ENCODE peak calls at places on chromosomes 7 and 10, in four cellular contexts. One of them, this sample, is unnamed.
A peak's percentile ranks its signal among the peaks of the same experiment; 100 is the strongest.

GRCh38 chr7:121436688-121437087 is 40.6 kb upstream of the FAM3C start:
- DNase-seq in H9: peak; percentile 81
- DNase-seq in mesenchymal stem cell: no peak
- DNase-seq in H1: no peak
- DNase-seq in this sample: no peak

GRCh38 chr10:83122336-83122735 is 1017.0 kb upstream of the GHITM start:
- DNase-seq in H9: no peak
- DNase-seq in mesenchymal stem cell: no peak
- DNase-seq in H1: no peak
- DNase-seq in this sample: no peak

GRCh38 chr10:80473692-80474596 is 19.8 kb downstream of the TSPAN14 start:
- DNase-seq in H9: no peak
- DNase-seq in mesenchymal stem cell: peak; percentile 54
- DNase-seq in H1: no peak
- DNase-seq in this sample: no peak

GRCh38 chr10:3549118-3549517 is 235.9 kb downstream of the KLF6 start:
- DNase-seq in H9: no peak
- DNase-seq in mesenchymal stem cell: no peak
- DNase-seq in H1: no peak
- DNase-seq in this sample: no peak

GRCh38 chr7:111951027-111951426 is 255.2 kb downstream of the DOCK4 start:
- DNase-seq in H9: no peak
- DNase-seq in mesenchymal stem cell: no peak
- DNase-seq in H1: no peak
- DNase-seq in this sample: no peak

GRCh38 chr10:49187950-49188761 is at the start of gene TMEM273:
- DNase-seq in H9: no peak
- DNase-seq in mesenchymal stem cell: no peak
- DNase-seq in H1: no peak
- DNase-seq in this sample: no peak

GRCh38 chr7:3277604-3278572 is 23.2 kb upstream of the SDK1 start:
- DNase-seq in H9: no peak
- DNase-seq in mesenchymal stem cell: no peak
- DNase-seq in H1: no peak
- DNase-seq in this sample: no peak

GRCh38 chr10:10826125-10826524 is 191.5 kb upstream of the CELF2 start:
- DNase-seq in H9: no peak
- DNase-seq in mesenchymal stem cell: peak; percentile 67
- DNase-seq in H1: no peak
- DNase-seq in this sample: no peak

GRCh38 chr7:135290594-135290993 is 57.0 kb downstream of the STRA8 start:
- DNase-seq in H9: no peak
- DNase-seq in mesenchymal stem cell: no peak
- DNase-seq in H1: no peak
- DNase-seq in this sample: no peak

GRCh38 chr10:114413398-114413797 is 9.1 kb upstream of the AFAP1L2 start:
- DNase-seq in H9: no peak
- DNase-seq in mesenchymal stem cell: no peak
- DNase-seq in H1: no peak
- DNase-seq in this sample: no peak

GRCh38 chr7:95684037-95684436 is 87.7 kb upstream of the PDK4 start:
- DNase-seq in H9: no peak
- DNase-seq in mesenchymal stem cell: peak; percentile 52
- DNase-seq in H1: no peak
- DNase-seq in this sample: no peak

GRCh38 chr7:148095066-148095465 is 495.5 kb upstream of the C7orf33 start:
- DNase-seq in H9: no peak
- DNase-seq in mesenchymal stem cell: no peak
- DNase-seq in H1: no peak
- DNase-seq in this sample: no peak

GRCh38 chr7:75534727-75535307 is 42.7 kb downstream of the SPDYE5 start:
- DNase-seq in H9: no peak
- DNase-seq in mesenchymal stem cell: peak; percentile 89
- DNase-seq in H1: no peak
- DNase-seq in this sample: no peak

GRCh38 chr10:97940534-97940933 is 89.9 kb downstream of the CRTAC1 start:
- DNase-seq in H9: no peak
- DNase-seq in mesenchymal stem cell: no peak
- DNase-seq in H1: no peak
- DNase-seq in this sample: no peak

GRCh38 chr10:26274391-26274790 is 57.8 kb downstream of the GAD2 start:
- DNase-seq in H9: no peak
- DNase-seq in mesenchymal stem cell: no peak
- DNase-seq in H1: no peak
- DNase-seq in this sample: no peak

GRCh38 chr10:115093286-115093775 is at the start of gene ATRNL1:
- DNase-seq in H9: no peak
- DNase-seq in mesenchymal stem cell: peak; percentile 57
- DNase-seq in H1: peak; percentile 82
- DNase-seq in this sample: peak; percentile 60

GRCh38 chr10:53843691-53844362 is 957.2 kb downstream of the PCDH15 start:
- DNase-seq in H9: no peak
- DNase-seq in mesenchymal stem cell: peak; percentile 22
- DNase-seq in H1: no peak
- DNase-seq in this sample: no peak

GRCh38 chr10:71394926-71395562 is 1.7 kb upstream of the CDH23 start:
- DNase-seq in H9: peak; percentile 12
- DNase-seq in mesenchymal stem cell: no peak
- DNase-seq in H1: peak; percentile 16
- DNase-seq in this sample: no peak

GRCh38 chr7:34039033-34039432 is 133.7 kb downstream of the BMPER start:
- DNase-seq in H9: no peak
- DNase-seq in mesenchymal stem cell: no peak
- DNase-seq in H1: no peak
- DNase-seq in this sample: no peak

GRCh38 chr10:3935141-3935540 is 150.1 kb upstream of the KLF6 start:
- DNase-seq in H9: no peak
- DNase-seq in mesenchymal stem cell: no peak
- DNase-seq in H1: no peak
- DNase-seq in this sample: no peak

GRCh38 chr7:19024261-19024660 is 93.2 kb downstream of the TWIST1 start:
- DNase-seq in H9: no peak
- DNase-seq in mesenchymal stem cell: peak; percentile 7
- DNase-seq in H1: no peak
- DNase-seq in this sample: no peak

GRCh38 chr10:74439213-74439612 is 288.2 kb downstream of the ADK start:
- DNase-seq in H9: no peak
- DNase-seq in mesenchymal stem cell: peak; percentile 45
- DNase-seq in H1: no peak
- DNase-seq in this sample: no peak

GRCh38 chr10:9209105-9209798 is 1154.8 kb downstream of the GATA3 start:
- DNase-seq in H9: peak; percentile 70
- DNase-seq in mesenchymal stem cell: peak; percentile 64
- DNase-seq in H1: peak; percentile 88
- DNase-seq in this sample: peak; percentile 70

GRCh38 chr7:30162622-30163124 is 27.9 kb downstream of the MTURN start:
- DNase-seq in H9: no peak
- DNase-seq in mesenchymal stem cell: no peak
- DNase-seq in H1: no peak
- DNase-seq in this sample: no peak

GRCh38 chr10:3775671-3776551 is 9.1 kb downstream of the KLF6 start:
- DNase-seq in H9: peak; percentile 71
- DNase-seq in mesenchymal stem cell: peak; percentile 76
- DNase-seq in H1: peak; percentile 56
- DNase-seq in this sample: no peak

GRCh38 chr7:100358027-100358856 is at the start of gene PILRB:
- DNase-seq in H9: no peak
- DNase-seq in mesenchymal stem cell: no peak
- DNase-seq in H1: no peak
- DNase-seq in this sample: no peak

GRCh38 chr10:102449321-102450123 is 1.8 kb downstream of the C10orf95 start:
- DNase-seq in H9: peak; percentile 91
- DNase-seq in mesenchymal stem cell: peak; percentile 33
- DNase-seq in H1: peak; percentile 74
- DNase-seq in this sample: no peak

GRCh38 chr10:48649349-48649944 is 35.2 kb upstream of the WDFY4 start:
- DNase-seq in H9: no peak
- DNase-seq in mesenchymal stem cell: no peak
- DNase-seq in H1: peak; percentile 31
- DNase-seq in this sample: no peak

GRCh38 chr10:115092555-115093285 is 445 bp upstream of the ATRNL1 start:
- DNase-seq in H9: peak; percentile 65
- DNase-seq in mesenchymal stem cell: peak; percentile 77
- DNase-seq in H1: peak; percentile 72
- DNase-seq in this sample: peak; percentile 63

GRCh38 chr7:80618105-80618504 is 20.3 kb upstream of the CD36 start:
- DNase-seq in H9: no peak
- DNase-seq in mesenchymal stem cell: no peak
- DNase-seq in H1: no peak
- DNase-seq in this sample: no peak

GRCh38 chr7:80623465-80624252 is 14.8 kb upstream of the CD36 start:
- DNase-seq in H9: no peak
- DNase-seq in mesenchymal stem cell: no peak
- DNase-seq in H1: no peak
- DNase-seq in this sample: peak; percentile 18

GRCh38 chr7:80624763-80625162 is 13.7 kb upstream of the CD36 start:
- DNase-seq in H9: no peak
- DNase-seq in mesenchymal stem cell: no peak
- DNase-seq in H1: no peak
- DNase-seq in this sample: no peak

GRCh38 chr7:80622531-80622930 is 15.9 kb upstream of the CD36 start:
- DNase-seq in H9: no peak
- DNase-seq in mesenchymal stem cell: peak; percentile 82
- DNase-seq in H1: no peak
- DNase-seq in this sample: no peak
- H3K14ac ChIP-seq in H9: no peak overlapping the region
- H3K14ac ChIP-seq in mesenchymal stem cell: no peak overlapping the region
- H3K14ac ChIP-seq in H1: no peak overlapping the region
- H3K14ac ChIP-seq in this sample: no peak overlapping the region

DNA sequence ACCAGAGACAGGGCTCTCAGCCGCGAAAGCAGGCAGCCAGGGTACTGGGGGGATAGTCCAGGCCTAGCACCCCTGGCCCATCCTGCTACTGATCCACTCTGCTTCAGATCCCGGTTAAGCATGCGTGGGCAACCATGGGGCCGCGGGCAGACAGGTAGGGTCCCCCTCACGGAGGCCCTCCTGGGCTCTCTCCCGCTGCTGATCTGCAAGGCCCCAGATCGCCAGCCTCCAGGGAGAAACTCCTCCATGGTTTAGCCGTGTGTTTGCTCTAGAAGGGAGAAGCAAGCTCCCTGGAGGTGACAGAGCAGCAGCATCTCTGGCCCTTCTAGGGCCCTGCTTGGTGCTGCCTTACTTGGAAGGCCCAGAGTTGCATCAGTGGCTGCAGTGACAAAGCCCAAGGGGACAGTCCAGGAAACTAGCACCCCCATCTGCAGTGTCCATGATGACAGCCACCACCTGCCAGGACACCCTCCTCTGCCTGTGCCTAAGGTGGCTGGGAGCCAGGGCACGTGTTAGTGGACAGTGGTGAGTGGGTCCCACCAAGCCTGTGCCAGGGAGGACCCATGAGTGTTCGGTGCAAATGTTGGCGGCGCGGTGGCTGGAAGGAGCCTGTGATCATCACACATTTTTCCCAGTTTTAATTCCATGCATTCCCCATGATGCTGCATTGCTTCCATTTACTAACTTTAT is 29.2 kb downstream of the CALML5 start:
- DNase-seq in H9: no peak
- DNase-seq in mesenchymal stem cell: no peak
- DNase-seq in H1: no peak
- DNase-seq in this sample: no peak
- H2BK120ac ChIP-seq in H9: no peak overlapping the region
- H2BK120ac ChIP-seq in mesenchymal stem cell: no peak overlapping the region
- H2BK120ac ChIP-seq in H1: no peak overlapping the region
- H2BK120ac ChIP-seq in this sample: no peak overlapping the region

GRCh38 chr10:88064608-88065383 is 201.4 kb downstream of the PTEN start:
- DNase-seq in H9: no peak
- DNase-seq in mesenchymal stem cell: peak; percentile 72
- DNase-seq in H1: no peak
- DNase-seq in this sample: no peak

GRCh38 chr10:88060762-88061161 is 197.3 kb downstream of the PTEN start:
- DNase-seq in H9: no peak
- DNase-seq in mesenchymal stem cell: no peak
- DNase-seq in H1: no peak
- DNase-seq in this sample: no peak

GRCh38 chr10:88062385-88062784 is 199.0 kb downstream of the PTEN start:
- DNase-seq in H9: no peak
- DNase-seq in mesenchymal stem cell: peak; percentile 87
- DNase-seq in H1: no peak
- DNase-seq in this sample: no peak

GRCh38 chr10:88063861-88064521 is 200.6 kb downstream of the PTEN start:
- DNase-seq in H9: no peak
- DNase-seq in mesenchymal stem cell: no peak
- DNase-seq in H1: no peak
- DNase-seq in this sample: no peak

GRCh38 chr10:88062798-88063472 is 199.5 kb downstream of the PTEN start:
- DNase-seq in H9: no peak
- DNase-seq in mesenchymal stem cell: peak; percentile 91
- DNase-seq in H1: no peak
- DNase-seq in this sample: no peak
- H2BK12ac ChIP-seq in H9: no peak overlapping the region
- H2BK12ac ChIP-seq in mesenchymal stem cell: peak overlapping the region; percentile 49
- H2BK12ac ChIP-seq in H1: no peak overlapping the region
- H2BK12ac ChIP-seq in this sample: no peak overlapping the region

GRCh38 chr10:30188101-30188500 is 128.7 kb upstream of the JCAD start:
- DNase-seq in H9: no peak
- DNase-seq in mesenchymal stem cell: peak; percentile 63
- DNase-seq in H1: no peak
- DNase-seq in this sample: no peak

GRCh38 chr10:30188567-30189253 is 129.3 kb upstream of the JCAD start:
- DNase-seq in H9: no peak
- DNase-seq in mesenchymal stem cell: peak; percentile 46
- DNase-seq in H1: no peak
- DNase-seq in this sample: no peak

GRCh38 chr10:30189254-30189583 is 129.8 kb upstream of the JCAD start:
- DNase-seq in H9: no peak
- DNase-seq in mesenchymal stem cell: no peak
- DNase-seq in H1: no peak
- DNase-seq in this sample: no peak

GRCh38 chr10:30192846-30193608 is 133.6 kb upstream of the JCAD start:
- DNase-seq in H9: no peak
- DNase-seq in mesenchymal stem cell: no peak
- DNase-seq in H1: no peak
- DNase-seq in this sample: no peak

DNA sequence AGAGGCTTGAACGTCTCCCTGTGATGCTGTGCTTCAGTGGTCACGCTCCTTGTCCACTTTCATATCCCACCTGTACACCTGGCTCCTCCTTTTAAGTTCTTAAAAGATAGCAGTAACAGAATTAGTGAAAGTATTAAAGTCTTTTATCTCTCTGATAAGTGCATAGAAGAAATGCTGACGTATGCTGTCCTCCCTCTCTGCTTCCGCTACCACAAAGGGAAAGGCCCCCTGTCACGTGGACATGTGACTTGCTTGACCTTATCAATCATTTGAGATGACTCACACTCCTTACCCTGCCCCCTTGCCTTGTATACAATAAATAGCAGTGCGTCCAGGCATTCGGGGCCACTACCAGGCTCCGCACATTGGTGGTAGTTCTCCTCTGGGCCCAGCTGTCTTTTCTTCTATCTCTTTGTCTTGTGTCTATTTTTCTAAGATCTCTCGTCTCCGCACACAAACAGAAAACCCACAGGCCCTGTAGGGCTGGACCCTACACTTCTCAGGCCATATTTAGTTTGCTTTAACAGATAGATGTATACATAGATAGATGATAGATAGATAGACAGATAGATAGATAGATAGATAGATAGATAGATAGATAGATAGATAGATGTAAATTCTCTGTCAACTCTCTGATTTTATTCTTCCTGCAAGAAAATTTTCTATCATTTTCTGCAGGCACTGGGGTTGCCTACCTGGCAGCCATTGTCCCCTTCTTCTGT is 131.6 kb upstream of the JCAD start:
- DNase-seq in H9: no peak
- DNase-seq in mesenchymal stem cell: peak; percentile 31
- DNase-seq in H1: no peak
- DNase-seq in this sample: no peak
- H3K14ac ChIP-seq in H9: no peak overlapping the region
- H3K14ac ChIP-seq in mesenchymal stem cell: no peak overlapping the region
- H3K14ac ChIP-seq in H1: no peak overlapping the region
- H3K14ac ChIP-seq in this sample: no peak overlapping the region

This sample was measured in neuronal stem cell.